ENCODE peak calls at places on chromosome 11, in nine cellular contexts. One of them, this sample, is unnamed.

GRCh38 chr11:129384415-129384814 is 8.8 kb downstream of the BARX2 start:
- DNase-seq in CD4-positive, alpha-beta T cell: no peak
- DNase-seq in HFF-Myc: no peak
- DNase-seq in suprapubic skin: no peak
- DNase-seq in mucosa of descending colon: no peak
- DNase-seq in chondrocyte: no peak
- DNase-seq in pancreas: no peak
- DNase-seq in sigmoid colon: no peak
- DNase-seq in A549: no peak
- DNase-seq in this sample: no peak

GRCh38 chr11:60772666-60773065 is 12.5 kb upstream of the MS4A10 start:
- DNase-seq in CD4-positive, alpha-beta T cell: no peak
- DNase-seq in HFF-Myc: no peak
- DNase-seq in suprapubic skin: no peak
- DNase-seq in mucosa of descending colon: peak
- DNase-seq in chondrocyte: peak
- DNase-seq in pancreas: no peak
- DNase-seq in sigmoid colon: no peak
- DNase-seq in A549: no peak
- DNase-seq in this sample: peak

GRCh38 chr11:132790466-132790865 is 741.8 kb downstream of the OPCML start:
- DNase-seq in CD4-positive, alpha-beta T cell: no peak
- DNase-seq in HFF-Myc: no peak
- DNase-seq in suprapubic skin: no peak
- DNase-seq in mucosa of descending colon: no peak
- DNase-seq in chondrocyte: no peak
- DNase-seq in pancreas: no peak
- DNase-seq in sigmoid colon: no peak
- DNase-seq in A549: no peak
- DNase-seq in this sample: no peak

GRCh38 chr11:96426356-96427103 is 36.7 kb downstream of the JRKL start:
- DNase-seq in CD4-positive, alpha-beta T cell: no peak
- DNase-seq in HFF-Myc: peak
- DNase-seq in suprapubic skin: no peak
- DNase-seq in mucosa of descending colon: no peak
- DNase-seq in chondrocyte: no peak
- DNase-seq in pancreas: no peak
- DNase-seq in sigmoid colon: no peak
- DNase-seq in A549: peak
- DNase-seq in this sample: no peak

GRCh38 chr11:94755494-94755893 is 12.7 kb upstream of the AMOTL1 start:
- DNase-seq in CD4-positive, alpha-beta T cell: no peak
- DNase-seq in HFF-Myc: no peak
- DNase-seq in suprapubic skin: no peak
- DNase-seq in mucosa of descending colon: no peak
- DNase-seq in chondrocyte: no peak
- DNase-seq in pancreas: no peak
- DNase-seq in sigmoid colon: no peak
- DNase-seq in A549: no peak
- DNase-seq in this sample: no peak

GRCh38 chr11:111429066-111429506 is 50.0 kb upstream of the POU2AF1 start:
- DNase-seq in CD4-positive, alpha-beta T cell: peak
- DNase-seq in HFF-Myc: no peak
- DNase-seq in suprapubic skin: peak
- DNase-seq in mucosa of descending colon: no peak
- DNase-seq in chondrocyte: no peak
- DNase-seq in pancreas: no peak
- DNase-seq in sigmoid colon: peak
- DNase-seq in A549: peak
- DNase-seq in this sample: no peak

GRCh38 chr11:59417023-59417422 is 9.2 kb downstream of the OR5A2 start:
- DNase-seq in CD4-positive, alpha-beta T cell: no peak
- DNase-seq in HFF-Myc: no peak
- DNase-seq in suprapubic skin: no peak
- DNase-seq in mucosa of descending colon: no peak
- DNase-seq in chondrocyte: no peak
- DNase-seq in pancreas: no peak
- DNase-seq in sigmoid colon: no peak
- DNase-seq in A549: no peak
- DNase-seq in this sample: no peak

GRCh38 chr11:8796926-8797325 is 114.1 kb upstream of the AKIP1 start:
- DNase-seq in CD4-positive, alpha-beta T cell: no peak
- DNase-seq in HFF-Myc: no peak
- DNase-seq in suprapubic skin: no peak
- DNase-seq in mucosa of descending colon: no peak
- DNase-seq in chondrocyte: no peak
- DNase-seq in pancreas: no peak
- DNase-seq in sigmoid colon: no peak
- DNase-seq in A549: no peak
- DNase-seq in this sample: no peak

GRCh38 chr11:123521930-123522329 is 91.9 kb downstream of the GRAMD1B start:
- DNase-seq in CD4-positive, alpha-beta T cell: no peak
- DNase-seq in HFF-Myc: no peak
- DNase-seq in suprapubic skin: no peak
- DNase-seq in mucosa of descending colon: no peak
- DNase-seq in chondrocyte: no peak
- DNase-seq in pancreas: no peak
- DNase-seq in sigmoid colon: no peak
- DNase-seq in A549: no peak
- DNase-seq in this sample: no peak

GRCh38 chr11:128302425-128303186 is 284.8 kb downstream of the ETS1 start:
- DNase-seq in CD4-positive, alpha-beta T cell: peak
- DNase-seq in HFF-Myc: no peak
- DNase-seq in suprapubic skin: no peak
- DNase-seq in mucosa of descending colon: no peak
- DNase-seq in chondrocyte: no peak
- DNase-seq in pancreas: no peak
- DNase-seq in sigmoid colon: no peak
- DNase-seq in A549: no peak
- DNase-seq in this sample: no peak

GRCh38 chr11:57310091-57310490 is 14.7 kb downstream of the TNKS1BP1 start:
- DNase-seq in CD4-positive, alpha-beta T cell: no peak
- DNase-seq in HFF-Myc: no peak
- DNase-seq in suprapubic skin: peak
- DNase-seq in mucosa of descending colon: no peak
- DNase-seq in chondrocyte: no peak
- DNase-seq in pancreas: no peak
- DNase-seq in sigmoid colon: no peak
- DNase-seq in A549: no peak
- DNase-seq in this sample: peak

GRCh38 chr11:74689666-74690065 is 41.6 kb downstream of the CHRDL2 start:
- DNase-seq in CD4-positive, alpha-beta T cell: no peak
- DNase-seq in HFF-Myc: no peak
- DNase-seq in suprapubic skin: no peak
- DNase-seq in mucosa of descending colon: no peak
- DNase-seq in chondrocyte: no peak
- DNase-seq in pancreas: no peak
- DNase-seq in sigmoid colon: no peak
- DNase-seq in A549: no peak
- DNase-seq in this sample: peak

GRCh38 chr11:77668760-77669159 is 31.2 kb upstream of the CLNS1A start:
- DNase-seq in CD4-positive, alpha-beta T cell: no peak
- DNase-seq in HFF-Myc: no peak
- DNase-seq in suprapubic skin: no peak
- DNase-seq in mucosa of descending colon: no peak
- DNase-seq in chondrocyte: no peak
- DNase-seq in pancreas: no peak
- DNase-seq in sigmoid colon: no peak
- DNase-seq in A549: no peak
- DNase-seq in this sample: no peak

GRCh38 chr11:94895451-94895850 is 77.9 kb downstream of the CWC15 start:
- DNase-seq in CD4-positive, alpha-beta T cell: no peak
- DNase-seq in HFF-Myc: no peak
- DNase-seq in suprapubic skin: no peak
- DNase-seq in mucosa of descending colon: no peak
- DNase-seq in chondrocyte: no peak
- DNase-seq in pancreas: no peak
- DNase-seq in sigmoid colon: no peak
- DNase-seq in A549: peak
- DNase-seq in this sample: no peak

GRCh38 chr11:36280531-36280930 is 8.7 kb downstream of the COMMD9 start:
- DNase-seq in CD4-positive, alpha-beta T cell: no peak
- DNase-seq in HFF-Myc: no peak
- DNase-seq in suprapubic skin: no peak
- DNase-seq in mucosa of descending colon: no peak
- DNase-seq in chondrocyte: no peak
- DNase-seq in pancreas: no peak
- DNase-seq in sigmoid colon: no peak
- DNase-seq in A549: no peak
- DNase-seq in this sample: no peak

GRCh38 chr11:103499710-103500340 is 390.6 kb downstream of the DYNC2H1 start:
- DNase-seq in CD4-positive, alpha-beta T cell: no peak
- DNase-seq in HFF-Myc: no peak
- DNase-seq in suprapubic skin: no peak
- DNase-seq in mucosa of descending colon: no peak
- DNase-seq in chondrocyte: no peak
- DNase-seq in pancreas: no peak
- DNase-seq in sigmoid colon: no peak
- DNase-seq in A549: no peak
- DNase-seq in this sample: no peak

DNA sequence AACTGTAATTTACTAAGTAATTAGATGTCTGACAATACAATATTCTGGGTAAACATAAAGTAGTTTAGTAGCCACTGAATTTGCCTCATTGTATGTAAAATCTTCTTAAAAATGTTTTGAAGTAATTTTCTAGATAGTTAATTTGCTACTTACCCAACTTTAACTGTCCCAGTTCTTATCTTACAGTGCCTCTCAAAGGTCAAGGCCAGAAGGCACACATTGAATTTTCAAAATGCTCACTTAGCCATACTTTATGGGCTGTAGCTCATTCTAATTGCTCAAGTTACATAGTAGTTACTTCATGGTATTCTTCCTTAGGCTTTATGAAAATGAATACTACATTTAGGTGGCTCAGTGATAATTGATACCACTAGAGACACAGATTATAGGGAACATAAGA is 666.6 kb downstream of the CNTN5 start:
- DNase-seq in CD4-positive, alpha-beta T cell: no peak
- DNase-seq in HFF-Myc: no peak
- DNase-seq in suprapubic skin: no peak
- DNase-seq in mucosa of descending colon: no peak
- DNase-seq in chondrocyte: no peak
- DNase-seq in pancreas: no peak
- DNase-seq in sigmoid colon: no peak
- DNase-seq in A549: no peak
- DNase-seq in this sample: no peak
- TF ChIP-seq CTCF in CD4-positive, alpha-beta T cell: no peak
- TF ChIP-seq CTCF in HFF-Myc: no peak
- TF ChIP-seq CTCF in suprapubic skin: no peak
- TF ChIP-seq CTCF in mucosa of descending colon: no peak
- TF ChIP-seq CTCF in chondrocyte: peak
- TF ChIP-seq CTCF in pancreas: no peak
- TF ChIP-seq CTCF in sigmoid colon: no peak
- TF ChIP-seq CTCF in A549: no peak
- TF ChIP-seq CTCF in this sample: no peak

DNA sequence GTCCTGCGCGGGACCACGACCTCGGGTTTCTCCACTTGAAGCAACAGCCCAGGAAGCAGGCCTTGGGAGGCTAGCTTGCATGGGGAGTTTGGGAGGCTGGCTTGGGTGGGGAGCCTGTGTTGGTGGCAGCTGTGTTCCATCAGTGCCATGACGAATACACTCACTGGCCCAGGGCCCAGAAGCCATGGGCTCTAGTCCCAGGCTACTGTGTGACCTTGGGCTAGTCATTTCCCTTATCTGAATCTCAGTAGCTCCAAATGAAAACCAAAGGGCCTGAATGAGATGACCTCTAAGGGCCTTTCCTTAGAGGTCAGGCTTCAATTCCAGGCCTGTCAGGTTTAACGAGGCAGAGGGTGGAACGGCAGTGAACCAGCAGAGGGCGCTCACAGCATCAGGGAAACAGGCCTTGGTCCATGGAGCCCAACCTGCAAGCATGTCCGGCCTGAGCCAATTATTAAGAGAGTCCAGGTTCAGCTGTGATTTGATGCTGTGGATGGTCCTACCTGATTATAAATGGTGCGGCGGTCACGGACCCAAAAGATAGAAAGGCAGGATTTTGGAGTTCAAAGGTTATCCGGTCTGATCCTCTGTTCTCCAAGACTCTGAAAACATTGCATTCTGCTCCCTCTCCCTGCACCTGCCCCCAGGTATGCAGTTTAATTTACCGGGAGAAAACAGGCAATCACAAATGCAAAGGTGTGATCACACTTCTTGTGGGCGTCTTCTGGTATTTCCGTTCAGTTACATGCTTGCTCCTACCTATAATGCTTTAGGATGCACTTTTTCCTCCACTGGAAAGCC is 15.9 kb downstream of the PTPN5 start:
- DNase-seq in CD4-positive, alpha-beta T cell: peak
- DNase-seq in HFF-Myc: no peak
- DNase-seq in suprapubic skin: no peak
- DNase-seq in mucosa of descending colon: peak
- DNase-seq in chondrocyte: no peak
- DNase-seq in pancreas: peak
- DNase-seq in sigmoid colon: no peak
- DNase-seq in A549: peak
- DNase-seq in this sample: peak
- TF ChIP-seq CTCF in CD4-positive, alpha-beta T cell: peak
- TF ChIP-seq CTCF in HFF-Myc: peak
- TF ChIP-seq CTCF in suprapubic skin: no peak
- TF ChIP-seq CTCF in mucosa of descending colon: peak
- TF ChIP-seq CTCF in chondrocyte: peak
- TF ChIP-seq CTCF in pancreas: peak
- TF ChIP-seq CTCF in sigmoid colon: no peak
- TF ChIP-seq CTCF in A549: peak
- TF ChIP-seq CTCF in this sample: peak

DNA sequence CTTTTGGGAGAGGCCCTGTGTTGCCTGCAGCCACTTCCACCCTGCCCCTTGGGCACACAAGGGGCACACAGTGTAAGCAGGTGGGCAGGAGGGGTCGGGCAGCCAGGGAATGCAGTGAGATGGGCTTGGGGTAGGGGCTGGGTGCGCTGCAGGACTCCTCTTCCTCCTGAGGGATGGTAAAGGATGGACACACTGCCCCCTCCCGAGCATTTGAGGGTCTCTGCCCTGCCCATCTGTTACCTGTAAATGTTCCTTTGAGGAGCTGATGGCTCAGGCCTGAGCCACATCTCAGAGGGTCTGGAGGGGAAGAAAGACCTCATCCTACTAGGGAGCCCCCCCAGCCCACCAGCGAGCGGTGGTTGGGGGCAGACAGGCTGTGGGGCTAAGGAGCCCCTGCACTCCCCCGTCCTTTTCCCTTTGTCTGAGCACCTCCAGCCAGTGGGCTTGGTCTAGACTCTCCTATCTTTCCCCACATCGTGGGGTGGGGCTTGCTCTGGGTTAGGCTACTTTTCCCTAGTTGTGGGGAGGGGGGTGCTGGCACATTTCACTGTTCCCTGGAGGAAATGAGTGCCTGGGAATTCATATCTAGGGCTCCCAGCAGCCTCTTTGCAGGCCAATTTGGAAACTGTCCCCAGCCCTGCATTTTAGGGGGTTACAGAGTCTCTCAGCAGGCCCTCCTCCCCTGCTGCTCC is 1.7 kb upstream of the TSSC4 start:
- DNase-seq in CD4-positive, alpha-beta T cell: no peak
- DNase-seq in HFF-Myc: no peak
- DNase-seq in suprapubic skin: no peak
- DNase-seq in mucosa of descending colon: no peak
- DNase-seq in chondrocyte: no peak
- DNase-seq in pancreas: no peak
- DNase-seq in sigmoid colon: no peak
- DNase-seq in A549: no peak
- DNase-seq in this sample: no peak
- TF ChIP-seq CTCF in CD4-positive, alpha-beta T cell: no peak
- TF ChIP-seq CTCF in HFF-Myc: peak
- TF ChIP-seq CTCF in suprapubic skin: no peak
- TF ChIP-seq CTCF in mucosa of descending colon: no peak
- TF ChIP-seq CTCF in chondrocyte: peak
- TF ChIP-seq CTCF in pancreas: no peak
- TF ChIP-seq CTCF in sigmoid colon: no peak
- TF ChIP-seq CTCF in A549: no peak
- TF ChIP-seq CTCF in this sample: no peak

GRCh38 chr11:108135845-108136599 is 14.7 kb downstream of the ACAT1 start:
- DNase-seq in CD4-positive, alpha-beta T cell: no peak
- DNase-seq in HFF-Myc: peak
- DNase-seq in suprapubic skin: no peak
- DNase-seq in mucosa of descending colon: no peak
- DNase-seq in chondrocyte: no peak
- DNase-seq in pancreas: no peak
- DNase-seq in sigmoid colon: no peak
- DNase-seq in A549: peak
- DNase-seq in this sample: no peak
- TF ChIP-seq CTCF in CD4-positive, alpha-beta T cell: peak
- TF ChIP-seq CTCF in HFF-Myc: peak
- TF ChIP-seq CTCF in suprapubic skin: no peak
- TF ChIP-seq CTCF in mucosa of descending colon: no peak
- TF ChIP-seq CTCF in chondrocyte: peak
- TF ChIP-seq CTCF in pancreas: no peak
- TF ChIP-seq CTCF in sigmoid colon: no peak
- TF ChIP-seq CTCF in A549: peak
- TF ChIP-seq CTCF in this sample: no peak

This sample was measured in kidney.